ENCODE peak calls at places on chromosomes 3 and 15, in seven cellular contexts. S is mesendoderm, W is neuronal stem cell, K is trophoblast cell, I is H9, C is mesenchymal stem cell, A is H1. N is an unnamed sample.

GRCh38 chr15:29799859-29800258 is 22.4 kb downstream of the TJP1 start:
- DNase-seq in W (no peak), S (no peak), C (no peak), A (no peak), K (no peak), I (no peak), N (no peak)

GRCh38 chr15:49137861-49138260 is 17.5 kb downstream of the COPS2 start:
- DNase-seq in S (no peak), I (no peak), K (no peak), W (no peak), A (no peak), C (no peak), N (peak)

GRCh38 chr3:137259709-137260108 is 301.9 kb downstream of the IL20RB start:
- DNase-seq in K (peak), W (no peak), I (peak), S (peak), C (no peak), A (no peak), N (no peak)

GRCh38 chr3:119810018-119810435 is 28.1 kb downstream of the NR1I2 start:
- DNase-seq in K (no peak), S (no peak), I (peak), W (no peak), A (no peak), C (no peak), N (peak)

GRCh38 chr3:195807681-195808121 is 4.0 kb downstream of the MUC4 start:
- DNase-seq in C (no peak), K (no peak), W (no peak), S (no peak), A (no peak), I (no peak), N (no peak)

GRCh38 chr3:169041677-169042171 is 621.8 kb downstream of the MECOM start:
- DNase-seq in W (no peak), C (peak), K (no peak), A (no peak), S (peak), I (no peak), N (peak)

GRCh38 chr3:184176377-184177330 is 2.0 kb downstream of the AP2M1 start:
- DNase-seq in K (peak), S (peak), C (peak), A (peak), I (peak), W (peak), N (peak)

GRCh38 chr15:31344824-31345605 is 18.4 kb downstream of the KLF13 start:
- DNase-seq in S (no peak), K (no peak), W (no peak), I (no peak), C (no peak), A (no peak), N (no peak)

GRCh38 chr3:178474526-178474925 is 61.7 kb upstream of the KCNMB2 start:
- DNase-seq in I (no peak), W (no peak), C (peak), A (no peak), K (no peak), S (no peak), N (no peak)

GRCh38 chr3:48820626-48821324 is 26.9 kb downstream of the PRKAR2A start:
- DNase-seq in C (peak), K (peak), A (no peak), S (no peak), W (no peak), I (no peak), N (peak)

GRCh38 chr15:31269961-31270575 is 56.6 kb upstream of the KLF13 start:
- DNase-seq in A (no peak), I (no peak), C (no peak), K (no peak), W (no peak), S (no peak), N (no peak)

GRCh38 chr3:174116421-174116820 is 718.9 kb downstream of the NLGN1 start:
- DNase-seq in A (no peak), S (no peak), K (peak), W (no peak), C (no peak), I (no peak), N (peak)

GRCh38 chr3:64844558-64844957 is 156.8 kb upstream of the ADAMTS9 start:
- DNase-seq in K (no peak), C (no peak), S (no peak), I (no peak), A (no peak), W (no peak), N (no peak)

GRCh38 chr15:68494573-68495105 is 62.7 kb upstream of the ITGA11 start:
- DNase-seq in W (no peak), S (no peak), I (no peak), K (no peak), C (peak), A (no peak), N (no peak)

GRCh38 chr15:68497206-68497910 is 65.4 kb upstream of the ITGA11 start:
- DNase-seq in K (no peak), A (peak), S (peak), W (no peak), C (no peak), I (no peak), N (peak)

GRCh38 chr15:68495221-68495950 is 63.4 kb upstream of the ITGA11 start:
- DNase-seq in A (no peak), W (no peak), C (no peak), I (no peak), K (no peak), S (no peak), N (no peak)

GRCh38 chr15:68498076-68498475 is 66.1 kb upstream of the ITGA11 start:
- DNase-seq in I (no peak), W (no peak), K (no peak), A (peak), S (no peak), C (no peak), N (no peak)

GRCh38 chr15:68495981-68496705 is 64.2 kb upstream of the ITGA11 start:
- DNase-seq in A (peak), W (no peak), C (no peak), S (no peak), K (no peak), I (no peak), N (no peak)
- H2AK5ac ChIP-seq in A (no peak), W (no peak), C (peak), S (no peak), K (no peak), I (no peak), N (no peak)

GRCh38 chr3:61194892-61195538 is 56.2 kb downstream of the FHIT start:
- DNase-seq in K (no peak), I (no peak), W (no peak), S (no peak), C (no peak), A (no peak), N (no peak)
- H4K8ac ChIP-seq in K (no peak), I (no peak), W (no peak), S (no peak), C (no peak), A (no peak), N (no peak)

DNA sequence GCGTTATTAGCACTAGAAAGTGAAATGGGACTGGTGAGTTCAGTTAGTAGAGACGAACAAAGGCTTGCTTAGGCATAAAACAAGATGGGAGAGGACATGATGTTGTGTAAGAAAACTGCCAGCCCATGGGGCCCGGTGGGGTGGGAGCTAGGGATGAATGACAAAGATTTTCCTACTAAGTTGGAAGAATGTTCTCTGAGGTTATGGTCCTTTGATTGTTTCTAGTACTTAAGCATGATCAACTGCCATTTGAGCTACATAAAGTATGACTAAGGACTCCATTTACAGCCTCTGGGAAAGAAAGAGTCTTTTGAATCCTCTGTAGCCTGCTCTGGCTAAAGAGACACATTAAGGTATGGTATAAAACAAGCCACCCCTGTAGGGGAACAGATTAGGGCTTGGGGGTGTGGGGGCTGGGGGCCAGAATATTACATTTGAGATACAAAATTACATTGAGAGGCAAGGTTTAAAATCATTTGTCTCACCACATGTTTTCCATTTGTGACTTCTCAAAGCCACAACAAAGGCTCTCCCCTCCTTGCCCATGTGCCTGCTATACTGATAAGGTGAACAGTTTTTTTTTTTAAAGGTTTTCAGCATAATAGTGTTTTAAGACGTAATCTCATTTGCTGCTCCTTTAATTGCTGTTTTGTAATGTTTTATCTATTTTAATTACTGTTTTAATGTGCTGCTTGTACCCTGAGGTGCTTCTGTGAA is 323.3 kb downstream of the CHST2 start:
- DNase-seq in I (no peak), A (no peak), S (no peak), W (no peak), K (no peak), C (peak), N (peak)
- H2AK5ac ChIP-seq in I (no peak), A (no peak), S (no peak), W (no peak), K (no peak), C (peak), N (no peak)

GRCh38 chr3:151159806-151160205 is 43.2 kb downstream of the GPR171 start:
- DNase-seq in W (no peak), A (no peak), C (no peak), K (no peak), I (no peak), S (no peak), N (no peak)

GRCh38 chr3:151155409-151156128 is 47.4 kb downstream of the GPR171 start:
- DNase-seq in I (no peak), K (peak), W (peak), A (no peak), C (no peak), S (peak), N (no peak)

GRCh38 chr3:151154566-151154965 is 48.5 kb downstream of the GPR171 start:
- DNase-seq in C (no peak), A (no peak), I (no peak), W (no peak), S (no peak), K (no peak), N (no peak)

GRCh38 chr3:151152626-151153025 is 50.4 kb downstream of the GPR171 start:
- DNase-seq in A (no peak), S (no peak), K (no peak), W (no peak), I (no peak), C (no peak), N (no peak)

DNA sequence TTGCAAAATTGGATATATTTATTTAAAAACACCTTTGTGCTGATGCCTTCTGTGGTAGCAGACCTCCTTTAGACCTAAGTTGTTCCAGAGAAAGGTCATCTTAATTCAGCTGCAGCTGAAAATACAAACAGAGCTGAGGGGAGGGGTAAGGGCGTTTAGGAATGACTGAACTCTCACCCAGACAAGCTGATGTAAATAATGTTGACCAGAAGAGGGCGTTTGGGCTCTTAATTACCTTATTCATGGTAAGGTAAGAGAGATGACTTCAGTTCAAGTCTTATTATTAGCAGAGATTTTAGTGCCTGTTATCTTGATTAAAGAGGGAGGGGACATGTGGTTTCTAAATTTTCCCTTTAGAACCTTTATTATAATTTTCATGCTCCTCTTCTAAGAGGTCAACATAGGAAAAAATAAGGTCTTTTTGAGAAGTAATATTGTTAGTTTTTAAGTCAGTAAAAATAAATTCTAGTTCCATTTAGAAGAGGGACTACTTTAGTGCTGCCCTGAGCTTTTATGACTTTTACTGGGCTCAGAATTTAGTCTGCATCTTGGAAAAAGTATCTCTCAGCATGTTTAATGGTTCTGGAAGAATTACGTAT is 46.3 kb downstream of the GPR171 start:
- DNase-seq in C (peak), W (peak), S (peak), K (peak), A (no peak), I (no peak), N (peak)
- H4K8ac ChIP-seq in C (no peak), W (no peak), S (no peak), K (no peak), A (no peak), I (no peak), N (no peak)